ENCODE peak calls at places on chromosomes 7 and 10, in six cellular contexts. O is endothelial cell of umbilical vein, V is A549, Q is HepG2, X is GM12878, S is K562. L is an unnamed sample.

GRCh38 chr7:48292949-48293348 is 121.7 kb downstream of the ABCA13 start:
- DNase-seq in O (no peak), V (no peak), Q (no peak), X (no peak), S (no peak), L (no peak)

GRCh38 chr7:3649678-3650445 is 348.8 kb downstream of the SDK1 start:
- DNase-seq in O (no peak), V (no peak), Q (no peak), X (no peak), S (no peak), L (peak)

GRCh38 chr7:471866-472639 is 47.6 kb downstream of the PDGFA start:
- DNase-seq in O (peak), V (no peak), Q (peak), X (no peak), S (peak), L (peak)

GRCh38 chr10:74072503-74072902 is 74.6 kb downstream of the VCL start:
- DNase-seq in O (no peak), V (peak), Q (no peak), X (no peak), S (no peak), L (no peak)

GRCh38 chr7:68770649-68771048 is 827.6 kb upstream of the AUTS2 start:
- DNase-seq in O (no peak), V (peak), Q (no peak), X (no peak), S (peak), L (no peak)

GRCh38 chr7:70416611-70417010 is 715.3 kb upstream of the GALNT17 start:
- DNase-seq in O (no peak), V (no peak), Q (no peak), X (no peak), S (no peak), L (peak)

GRCh38 chr10:128045833-128046120 is 80.4 kb downstream of the MKI67 start:
- DNase-seq in O (no peak), V (no peak), Q (no peak), X (no peak), S (no peak), L (no peak)

GRCh38 chr10:99809931-99810615 is 27.6 kb downstream of the ABCC2 start:
- DNase-seq in O (no peak), V (no peak), Q (no peak), X (no peak), S (no peak), L (no peak)

GRCh38 chr10:113614304-113614703 is 49.5 kb downstream of the NRAP start:
- DNase-seq in O (no peak), V (no peak), Q (no peak), X (no peak), S (no peak), L (no peak)

GRCh38 chr10:13613519-13613918 is 26.8 kb downstream of the PRPF18 start:
- DNase-seq in O (peak), V (peak), Q (no peak), X (no peak), S (no peak), L (peak)

GRCh38 chr10:132100556-132101349 is 35.0 kb downstream of the JAKMIP3 start:
- DNase-seq in O (no peak), V (no peak), Q (no peak), X (no peak), S (no peak), L (no peak)

GRCh38 chr7:119999743-120000475 is 273.1 kb upstream of the KCND2 start:
- DNase-seq in O (no peak), V (no peak), Q (no peak), X (no peak), S (no peak), L (no peak)

DNA sequence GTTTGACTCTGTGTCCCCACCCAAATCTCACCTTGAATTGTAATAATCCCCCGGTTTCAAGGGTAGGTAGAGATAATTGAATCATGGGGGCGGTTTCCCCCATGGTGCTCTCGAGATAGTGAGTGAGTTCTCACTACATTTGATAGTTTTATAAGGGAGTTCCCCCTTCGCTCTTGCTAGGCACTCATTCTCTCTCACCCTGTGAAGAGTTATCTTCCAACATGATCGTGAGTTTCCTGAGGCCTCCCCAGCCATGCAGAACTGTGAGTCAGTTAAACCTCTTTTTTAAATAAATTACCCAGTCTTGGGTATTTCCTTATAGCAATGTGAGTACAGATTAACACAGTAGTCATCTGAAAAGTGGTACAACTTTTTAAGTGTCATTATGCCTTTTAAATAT is 913.5 kb upstream of the LRRN3 start:
- DNase-seq in O (no peak), V (no peak), Q (no peak), X (no peak), S (no peak), L (no peak)
- TF ChIP-seq CTCF in O (no peak), V (no peak), Q (no peak), X (no peak), S (no peak), L (no peak)

GRCh38 chr10:64093946-64094560 is 572.9 kb downstream of the REEP3 start:
- DNase-seq in O (no peak), V (no peak), Q (no peak), X (no peak), S (no peak), L (no peak)

GRCh38 chr10:64089648-64090047 is 568.4 kb downstream of the REEP3 start:
- DNase-seq in O (no peak), V (no peak), Q (no peak), X (no peak), S (no peak), L (no peak)

GRCh38 chr10:64090865-64091264 is 569.7 kb downstream of the REEP3 start:
- DNase-seq in O (no peak), V (no peak), Q (no peak), X (no peak), S (no peak), L (no peak)

GRCh38 chr10:64093304-64093703 is 572.1 kb downstream of the REEP3 start:
- DNase-seq in O (no peak), V (no peak), Q (no peak), X (no peak), S (no peak), L (no peak)

GRCh38 chr10:64091889-64092288 is 570.7 kb downstream of the REEP3 start:
- DNase-seq in O (no peak), V (no peak), Q (peak), X (no peak), S (no peak), L (peak)
- TF ChIP-seq MYC in O (no peak), V (no peak), Q (no peak), X (no peak), S (no peak), L (no peak)

GRCh38 chr10:95602382-95602781 is 41.2 kb upstream of the SORBS1 start:
- DNase-seq in O (no peak), V (no peak), Q (peak), X (no peak), S (no peak), L (peak)

GRCh38 chr10:95601116-95601719 is 40.0 kb upstream of the SORBS1 start:
- DNase-seq in O (peak), V (peak), Q (peak), X (peak), S (peak), L (peak)

GRCh38 chr10:95597788-95598187 is 36.6 kb upstream of the SORBS1 start:
- DNase-seq in O (no peak), V (no peak), Q (no peak), X (no peak), S (no peak), L (no peak)

GRCh38 chr10:95604630-95605029 is 43.5 kb upstream of the SORBS1 start:
- DNase-seq in O (no peak), V (no peak), Q (peak), X (no peak), S (no peak), L (no peak)

GRCh38 chr10:95600158-95600557 is 39.0 kb upstream of the SORBS1 start:
- DNase-seq in O (no peak), V (no peak), Q (no peak), X (no peak), S (peak), L (no peak)
- TF ChIP-seq CTCF in O (no peak), V (no peak), Q (no peak), X (no peak), S (peak), L (no peak)

DNA sequence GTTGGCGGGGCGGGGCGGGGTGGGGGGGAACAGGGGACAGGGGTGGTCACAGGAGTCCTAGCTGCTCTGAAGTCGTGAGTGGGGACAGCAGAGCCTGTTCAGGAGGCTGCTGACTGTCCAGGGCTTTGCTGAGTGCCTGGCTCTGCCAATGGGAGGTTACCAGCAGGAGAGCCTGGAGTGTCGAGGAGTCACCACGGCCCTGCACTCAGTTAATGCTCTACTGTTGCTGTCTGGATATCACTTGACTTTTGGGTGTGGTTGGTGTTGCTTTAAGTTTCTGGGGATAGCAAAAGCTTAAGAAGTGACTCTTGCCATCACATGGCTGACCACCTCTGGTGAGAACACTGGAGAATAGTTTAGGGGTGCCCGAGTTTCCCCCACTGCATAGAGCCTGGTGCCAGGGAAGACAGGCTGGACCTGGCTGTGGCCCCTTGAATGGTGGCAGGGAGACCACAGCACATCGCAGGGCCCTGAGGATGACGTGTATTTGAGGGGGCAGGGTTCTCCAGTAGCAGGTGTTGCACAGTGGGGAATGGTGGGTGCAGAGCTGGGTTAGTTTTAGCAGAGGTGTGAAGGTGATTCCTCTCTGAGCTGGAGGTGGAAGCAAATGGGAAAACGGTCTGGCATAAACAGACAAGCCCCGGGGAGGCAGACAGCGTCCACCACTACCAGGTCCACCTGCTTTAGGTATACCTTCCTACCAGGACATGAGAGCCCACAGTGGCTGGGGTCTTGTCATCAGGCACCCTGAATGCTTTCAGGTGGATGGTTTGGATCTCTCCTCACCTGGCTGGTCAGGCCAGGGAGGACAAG is 54.2 kb upstream of the CAMK2B start:
- DNase-seq in O (no peak), V (no peak), Q (no peak), X (no peak), S (peak), L (no peak)
- TF ChIP-seq MYC in O (no peak), V (no peak), Q (no peak), X (no peak), S (no peak), L (no peak)

GRCh38 chr7:127629268-127629854 is 11.4 kb upstream of the PAX4 start:
- DNase-seq in O (no peak), V (peak), Q (peak), X (no peak), S (peak), L (peak)

GRCh38 chr7:127632276-127632910 is 14.5 kb upstream of the PAX4 start:
- DNase-seq in O (no peak), V (no peak), Q (no peak), X (no peak), S (no peak), L (no peak)

DNA sequence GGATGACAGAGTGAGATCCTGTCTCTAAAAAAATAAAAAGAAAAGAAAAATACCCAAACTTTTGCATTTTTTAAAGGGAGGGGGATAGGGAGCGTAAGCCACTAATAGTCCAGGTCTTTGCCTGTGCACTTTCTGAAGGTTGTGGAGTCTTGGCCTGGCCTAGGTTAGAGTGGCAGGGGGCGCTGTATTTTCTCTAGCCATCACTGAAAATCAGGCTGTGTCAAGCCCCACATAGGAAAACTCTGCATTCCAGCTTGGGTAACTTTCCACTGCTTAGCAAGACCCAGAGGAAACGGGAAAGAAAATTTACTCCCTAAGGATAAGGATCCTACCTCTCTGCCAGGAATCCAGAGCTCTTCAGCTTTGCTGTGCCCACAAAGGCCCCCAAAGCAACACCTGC is 10.5 kb upstream of the PAX4 start:
- DNase-seq in O (peak), V (no peak), Q (no peak), X (no peak), S (no peak), L (peak)
- TF ChIP-seq CTCF in O (no peak), V (no peak), Q (peak), X (no peak), S (peak), L (peak)

DNA sequence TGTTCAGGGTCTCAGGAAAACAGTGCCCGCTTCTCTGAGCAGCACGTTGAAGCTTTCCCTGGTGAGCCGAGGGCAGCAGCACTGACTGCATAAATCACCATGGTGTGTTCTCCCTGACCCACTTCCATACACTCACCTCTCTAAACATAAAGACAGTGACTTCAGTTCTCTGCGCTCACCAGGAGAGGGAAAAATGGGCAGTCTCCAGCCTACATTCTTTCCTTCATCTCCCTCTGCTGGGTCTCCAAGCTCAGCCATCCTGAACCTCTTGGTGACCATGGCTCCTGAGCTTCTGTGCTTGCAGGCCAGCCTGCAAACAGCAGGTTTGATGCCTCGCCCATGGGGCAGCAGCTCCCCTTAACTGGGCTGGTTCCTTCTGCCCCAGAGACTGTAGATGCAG is 236.6 kb upstream of the ZNF32 start:
- DNase-seq in O (no peak), V (no peak), Q (no peak), X (no peak), S (no peak), L (no peak)
- TF ChIP-seq MYC in O (no peak), V (no peak), Q (no peak), X (no peak), S (no peak), L (no peak)